ENCODE peak calls at places on chromosome 9, in five cellular contexts. Z, T, S, D and Q are unnamed samples.

GRCh38 chr9:7570107-7570720 is 229.4 kb downstream of the DMAC1 start:
- DNase-seq in S (peak; percentile 57), T (peak; percentile 59), Z (peak; percentile 57), D (peak; percentile 65), Q (peak; percentile 32)

GRCh38 chr9:92164490-92164889 is 49.3 kb upstream of the SPTLC1 start:
- DNase-seq in D (no peak), Z (no peak), S (no peak), T (no peak), Q (no peak)

GRCh38 chr9:23779220-23779619 is 46.8 kb downstream of the ELAVL2 start:
- DNase-seq in T (no peak), Z (no peak), D (no peak), S (no peak), Q (no peak)

GRCh38 chr9:131008909-131009618 is at the start of gene LAMC3:
- DNase-seq in D (no peak), S (peak; percentile 52), Z (no peak), T (no peak), Q (no peak)

GRCh38 chr9:16154570-16155078 is 601.8 kb downstream of the CCDC171 start:
- DNase-seq in Z (peak; percentile 37), S (peak; percentile 27), D (peak; percentile 33), T (peak; percentile 43), Q (no peak)

GRCh38 chr9:22117511-22118388 is 108.6 kb upstream of the CDKN2B start:
- DNase-seq in S (no peak), D (peak; percentile 83), Z (peak; percentile 72), T (no peak), Q (no peak)

GRCh38 chr9:14314929-14315753 is 1.2 kb upstream of the NFIB start:
- DNase-seq in Z (peak; percentile 91), S (peak; percentile 89), D (peak; percentile 92), T (peak; percentile 94), Q (no peak)

GRCh38 chr9:109652112-109652511 is 127.9 kb upstream of the PALM2AKAP2 start:
- DNase-seq in Z (peak; percentile 59), T (no peak), S (no peak), D (peak; percentile 69), Q (no peak)

GRCh38 chr9:87497604-87498045 is at the start of gene DAPK1:
- DNase-seq in Z (peak; percentile 34), S (peak; percentile 79), D (peak; percentile 33), T (peak; percentile 81), Q (no peak)

GRCh38 chr9:115553082-115553481 is 435.1 kb upstream of the TNC start:
- DNase-seq in D (no peak), T (no peak), Z (no peak), S (no peak), Q (no peak)

GRCh38 chr9:75438716-75439115 is 350.4 kb downstream of the OSTF1 start:
- DNase-seq in D (no peak), S (no peak), Z (no peak), T (no peak), Q (no peak)

GRCh38 chr9:86135374-86135773 is 36.0 kb upstream of the GOLM1 start:
- DNase-seq in S (no peak), T (no peak), D (no peak), Z (no peak), Q (no peak)

GRCh38 chr9:92180669-92181181 is 65.5 kb upstream of the SPTLC1 start:
- DNase-seq in S (no peak), D (peak; percentile 81), T (peak; percentile 18), Z (peak; percentile 87), Q (peak; percentile 88)

GRCh38 chr9:114304416-114305188 is 18.3 kb upstream of the ORM1 start:
- DNase-seq in D (no peak), Z (no peak), S (no peak), T (peak; percentile 1), Q (no peak)

GRCh38 chr9:98775831-98776441 is 20.4 kb downstream of the ANKS6 start:
- DNase-seq in D (peak; percentile 85), S (peak; percentile 74), T (peak; percentile 31), Z (peak; percentile 81), Q (peak; percentile 52)

GRCh38 chr9:36063804-36064447 is 27.2 kb downstream of the RECK start:
- DNase-seq in D (peak; percentile 79), S (no peak), Z (peak; percentile 70), T (no peak), Q (peak; percentile 39)

GRCh38 chr9:6782981-6783380 is 25.2 kb downstream of the KDM4C start:
- DNase-seq in S (no peak), Z (no peak), D (no peak), T (no peak), Q (no peak)

GRCh38 chr9:116208417-116209232 is 55.0 kb downstream of the PAPPA start:
- DNase-seq in D (peak; percentile 69), T (no peak), S (peak; percentile 54), Z (peak; percentile 64), Q (peak; percentile 71)

GRCh38 chr9:6758418-6759113 is 793 bp downstream of the KDM4C start:
- DNase-seq in D (no peak), S (peak; percentile 61), T (peak; percentile 57), Z (peak; percentile 16), Q (peak; percentile 41)

GRCh38 chr9:120480707-120481106 is 99.3 kb downstream of the CDK5RAP2 start:
- DNase-seq in Z (no peak), D (peak; percentile 43), T (peak; percentile 25), S (no peak), Q (peak; percentile 25)

GRCh38 chr9:6667633-6668280 is 22.2 kb upstream of the GLDC start:
- DNase-seq in S (peak; percentile 53), T (no peak), Z (peak; percentile 54), D (peak; percentile 49), Q (peak; percentile 15)

GRCh38 chr9:86708918-86709835 is 238.1 kb downstream of the GAS1 start:
- DNase-seq in T (no peak), S (no peak), Z (no peak), D (no peak), Q (no peak)

GRCh38 chr9:116337015-116337414 is 183.4 kb downstream of the PAPPA start:
- DNase-seq in D (peak; percentile 59), Z (peak; percentile 24), T (no peak), S (no peak), Q (peak; percentile 54)

GRCh38 chr9:21686738-21687137 is 115.7 kb upstream of the MTAP start:
- DNase-seq in T (no peak), D (no peak), S (no peak), Z (peak; percentile 81), Q (no peak)

GRCh38 chr9:265209-265900 is 50.7 kb downstream of the DOCK8 start:
- DNase-seq in D (no peak), S (no peak), Z (no peak), T (no peak), Q (no peak)

GRCh38 chr9:76020654-76021053 is 130.2 kb downstream of the PCSK5 start:
- DNase-seq in D (no peak), T (no peak), S (no peak), Z (no peak), Q (no peak)

GRCh38 chr9:121324316-121324715 is 45.7 kb downstream of the STOM start:
- DNase-seq in S (no peak), T (no peak), D (no peak), Z (no peak), Q (no peak)

GRCh38 chr9:87859786-87860185 is 22.9 kb upstream of the SPATA31E1 start:
- DNase-seq in D (no peak), Z (no peak), S (no peak), T (no peak), Q (no peak)

GRCh38 chr9:8101607-8102006 is 302.0 kb upstream of the DMAC1 start:
- DNase-seq in D (no peak), T (no peak), S (no peak), Z (no peak), Q (no peak)

GRCh38 chr9:127216888-127217217 is 47.7 kb upstream of the GARNL3 start:
- DNase-seq in S (no peak), Z (no peak), T (no peak), D (no peak), Q (no peak)

GRCh38 chr9:127214421-127215265 is 49.9 kb upstream of the GARNL3 start:
- DNase-seq in S (peak; percentile 58), D (peak; percentile 59), T (peak; percentile 80), Z (peak; percentile 54), Q (peak; percentile 28)

GRCh38 chr9:127213859-127214258 is 50.7 kb upstream of the GARNL3 start:
- DNase-seq in S (no peak), T (no peak), D (no peak), Z (no peak), Q (no peak)

GRCh38 chr9:127216210-127216887 is 48.2 kb upstream of the GARNL3 start:
- DNase-seq in T (no peak), S (no peak), Z (no peak), D (no peak), Q (no peak)

GRCh38 chr9:127215266-127216209 is 49.0 kb upstream of the GARNL3 start:
- DNase-seq in S (no peak), T (no peak), Z (no peak), D (no peak), Q (no peak)
- TF ChIP-seq CTCF in S (no peak), T (no peak), Z (no peak), D (no peak), Q (no peak)

DNA sequence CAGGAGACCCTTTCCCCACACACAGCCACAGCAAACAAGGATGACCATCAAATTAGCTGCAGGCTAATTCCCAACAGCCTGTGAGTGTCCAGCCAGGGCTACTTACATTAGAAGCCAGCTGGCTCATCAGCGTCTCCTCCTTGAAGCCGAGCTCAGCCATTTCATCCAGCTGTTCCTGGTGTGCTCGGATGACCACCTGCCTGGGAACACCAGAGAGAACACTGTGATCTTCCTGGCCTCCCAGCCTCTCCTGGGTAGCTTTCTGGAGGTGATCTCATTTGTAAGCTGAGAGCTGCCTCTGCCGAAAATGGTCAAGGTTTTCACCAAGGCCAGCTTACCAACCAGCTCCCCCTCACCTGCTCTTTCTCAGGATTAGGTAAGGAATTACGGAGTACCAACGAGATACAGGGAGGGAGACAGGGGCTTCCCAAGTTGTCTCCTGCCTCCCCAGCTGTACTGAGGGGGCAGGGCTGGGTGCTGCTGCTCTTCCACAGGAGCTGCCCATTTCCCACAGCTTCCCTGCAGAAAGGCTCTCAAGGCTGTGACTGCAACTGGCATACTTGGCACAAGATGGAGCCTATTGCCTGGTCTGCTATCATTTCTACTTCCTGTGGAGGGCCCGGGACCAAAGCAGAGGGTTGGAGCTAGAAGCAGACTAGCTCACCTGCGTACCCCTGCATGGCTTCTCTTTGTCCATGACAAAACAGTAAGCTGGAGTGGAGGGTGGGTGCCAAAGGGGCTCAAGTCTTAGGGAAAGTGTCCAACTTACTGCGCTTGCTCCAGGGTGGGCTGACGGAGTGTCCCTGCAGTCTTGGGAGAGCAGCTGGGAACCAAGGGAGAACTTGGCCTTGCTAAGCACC is 73.9 kb downstream of the KIF24 start:
- DNase-seq in D (peak; percentile 60), S (no peak), T (peak; percentile 39), Z (peak; percentile 36), Q (peak; percentile 39)
- TF ChIP-seq CTCF in D (no peak), S (no peak), T (no peak), Z (no peak), Q (peak; percentile 27)

GRCh38 chr9:134058716-134059115 is 9.1 kb downstream of the BRD3 start:
- DNase-seq in Z (no peak), D (peak; percentile 32), S (no peak), T (no peak), Q (peak; percentile 57)
- TF ChIP-seq CTCF in Z (no peak), D (peak; percentile 9), S (no peak), T (no peak), Q (peak; percentile 41)

GRCh38 chr9:78213696-78214095 is 22.2 kb upstream of the CEP78 start:
- DNase-seq in D (peak; percentile 42), T (no peak), Z (peak; percentile 22), S (peak; percentile 23), Q (peak; percentile 34)
- TF ChIP-seq CTCF in D (peak; percentile 31), T (no peak), Z (peak; percentile 33), S (peak; percentile 34), Q (peak; percentile 54)